ENCODE peak calls at places on chromosomes 16 and 17, in eight cellular contexts. W is ascending aorta; K is islet precursor cell; X is progenitor cell of endocrine pancreas; G is neural crest cell; Y is Kasumi-1; N is CD8-positive, alpha-beta memory T cell; I is AG04450. H is an unnamed sample.

GRCh38 chr17:82492647-82493516 is 26.6 kb upstream of the FOXK2 start:
- DNase-seq in X (no peak), I (peak), N (no peak), G (no peak), K (no peak), Y (no peak), W (peak), H (no peak)

GRCh38 chr16:23960081-23960499 is 124.3 kb downstream of the PRKCB start:
- DNase-seq in Y (no peak), W (no peak), X (no peak), G (no peak), N (no peak), K (no peak), I (no peak), H (no peak)

GRCh38 chr17:20091161-20092029 is 82.2 kb downstream of the SPECC1 start:
- DNase-seq in X (no peak), W (peak), K (peak), N (no peak), Y (no peak), I (no peak), G (no peak), H (no peak)

GRCh38 chr17:45734598-45734997 is 49.5 kb upstream of the CRHR1 start:
- DNase-seq in N (no peak), I (no peak), K (peak), Y (no peak), W (no peak), X (no peak), G (no peak), H (no peak)

GRCh38 chr16:31242197-31242596 is 17.6 kb upstream of the ITGAM start:
- DNase-seq in I (no peak), X (no peak), Y (no peak), N (no peak), W (no peak), G (no peak), K (no peak), H (peak)

GRCh38 chr17:19368119-19368660 is 5.7 kb upstream of the B9D1 start:
- DNase-seq in X (no peak), K (no peak), I (no peak), Y (no peak), G (no peak), N (no peak), W (no peak), H (no peak)

GRCh38 chr16:86355538-86355937 is 154.8 kb upstream of the FOXF1 start:
- DNase-seq in X (no peak), K (no peak), I (peak), Y (no peak), W (no peak), G (no peak), N (no peak), H (no peak)

GRCh38 chr16:67969286-67970039 is 1.0 kb upstream of the SLC12A4 start:
- DNase-seq in I (no peak), N (peak), W (no peak), Y (peak), K (peak), G (no peak), X (no peak), H (peak)

GRCh38 chr16:4051591-4051990 is 64.7 kb downstream of the ADCY9 start:
- DNase-seq in X (no peak), W (no peak), N (no peak), G (no peak), K (no peak), Y (no peak), I (no peak), H (no peak)

GRCh38 chr17:1985093-1985492 is 40.0 kb downstream of the RTN4RL1 start:
- DNase-seq in X (no peak), N (no peak), Y (no peak), W (no peak), G (no peak), K (no peak), I (no peak), H (no peak)

GRCh38 chr16:583815-584591 is 5.9 kb upstream of the RAB40C start:
- DNase-seq in X (no peak), I (no peak), W (no peak), G (no peak), N (no peak), K (no peak), Y (no peak), H (peak)

GRCh38 chr17:81814748-81815645 is 11.0 kb downstream of the GCGR start:
- DNase-seq in I (no peak), W (no peak), N (no peak), Y (no peak), G (no peak), K (no peak), X (no peak), H (peak)

GRCh38 chr17:81843713-81844326 is 9.0 kb upstream of the PPP1R27 start:
- DNase-seq in I (no peak), W (no peak), X (no peak), K (no peak), G (no peak), N (no peak), Y (no peak), H (no peak)

GRCh38 chr17:15081008-15081407 is 184.1 kb downstream of the PMP22 start:
- DNase-seq in X (no peak), I (no peak), G (no peak), K (no peak), W (no peak), N (no peak), Y (no peak), H (no peak)

GRCh38 chr16:54511181-54511731 is 224.7 kb upstream of the IRX3 start:
- DNase-seq in N (no peak), G (no peak), I (no peak), K (no peak), W (no peak), X (no peak), Y (no peak), H (no peak)

GRCh38 chr17:38327936-38328335 is 15.8 kb downstream of the GPR179 start:
- DNase-seq in W (no peak), N (no peak), I (no peak), X (no peak), K (peak), G (no peak), Y (no peak), H (no peak)

GRCh38 chr17:62757518-62757951 is 50.6 kb downstream of the MARCHF10 start:
- DNase-seq in W (no peak), K (no peak), I (no peak), X (no peak), N (no peak), Y (no peak), G (no peak), H (no peak)

GRCh38 chr17:30530346-30531025 is 53.3 kb downstream of the GOSR1 start:
- DNase-seq in X (no peak), Y (no peak), K (peak), W (no peak), I (peak), G (no peak), N (no peak), H (no peak)

GRCh38 chr17:29378495-29378894 is 11.7 kb upstream of the TAOK1 start:
- DNase-seq in Y (no peak), G (no peak), I (no peak), W (no peak), N (no peak), K (peak), X (no peak), H (no peak)

GRCh38 chr16:427295-427694 is 1.8 kb downstream of the RAB11FIP3 start:
- DNase-seq in X (no peak), K (no peak), Y (no peak), I (no peak), W (no peak), G (no peak), N (no peak), H (no peak)

GRCh38 chr17:52681486-52681885 is 523.0 kb upstream of the CA10 start:
- DNase-seq in I (no peak), W (no peak), K (no peak), X (no peak), N (no peak), G (no peak), Y (no peak), H (no peak)

GRCh38 chr17:57463103-57463885 is 207.0 kb downstream of the MSI2 start:
- DNase-seq in K (no peak), I (no peak), X (no peak), G (no peak), N (no peak), Y (no peak), W (no peak), H (no peak)

GRCh38 chr17:49388290-49388640 is 26.2 kb upstream of the ZNF652 start:
- DNase-seq in X (no peak), Y (peak), I (no peak), W (no peak), K (no peak), G (no peak), N (peak), H (no peak)

GRCh38 chr17:77353684-77354419 is 213.1 kb downstream of the SEC14L1 start:
- DNase-seq in K (peak), X (no peak), I (no peak), N (no peak), Y (no peak), W (peak), G (no peak), H (no peak)

GRCh38 chr16:85354623-85355514 is 242.6 kb upstream of the CIBAR2 start:
- DNase-seq in N (no peak), I (peak), W (no peak), X (no peak), Y (peak), G (peak), K (peak), H (no peak)

GRCh38 chr17:74779948-74780400 is 3.8 kb upstream of the NAT9 start:
- DNase-seq in Y (peak), X (no peak), N (peak), W (peak), I (no peak), G (no peak), K (no peak), H (no peak)

GRCh38 chr17:43581581-43581980 is 35.4 kb upstream of the ETV4 start:
- DNase-seq in Y (no peak), N (no peak), W (no peak), G (no peak), X (no peak), I (no peak), K (no peak), H (no peak)

GRCh38 chr17:82117139-82118090 is 19.4 kb upstream of the FASN start:
- DNase-seq in N (no peak), K (peak), W (no peak), X (no peak), G (no peak), I (no peak), Y (no peak), H (no peak)

GRCh38 chr17:45092932-45093430 is 31.9 kb downstream of the NMT1 start:
- DNase-seq in K (peak), G (no peak), Y (no peak), W (peak), N (no peak), X (no peak), I (peak), H (peak)

GRCh38 chr17:48556534-48557401 is 11.9 kb upstream of the HOXB2 start:
- DNase-seq in G (no peak), I (no peak), Y (no peak), N (no peak), K (no peak), W (no peak), X (no peak), H (no peak)

H was measured in upper lobe of left lung.